ENCODE peak calls at places on chromosomes 13 and 19, in ten cellular contexts. S is stomach; P is adrenal gland; B is neuronal stem cell; A is A549; C is GM23248; J is endodermal cell; G is naive thymus-derived CD4-positive, alpha-beta T cell; O is kidney; N is H9. V is an unnamed sample.

GRCh38 chr13:100648354-100648753 is 26.2 kb downstream of the TMTC4 start:
- DNase-seq in S (no peak), P (no peak), B (no peak), A (no peak), C (no peak), J (no peak), G (no peak), O (no peak), N (no peak), V (no peak)

GRCh38 chr19:46016426-46017094 is 6.3 kb downstream of the PGLYRP1 start:
- DNase-seq in S (peak; percentile 85), P (peak; percentile 83), B (peak; percentile 81), A (peak; percentile 87), C (peak; percentile 91), J (peak; percentile 96), G (peak; percentile 78), O (peak; percentile 89), N (peak; percentile 92), V (peak; percentile 92)

GRCh38 chr19:40322271-40322610 is 26.0 kb downstream of the C19orf47 start:
- DNase-seq in S (no peak), P (no peak), B (no peak), A (no peak), C (peak; percentile 7), J (no peak), G (no peak), O (peak; percentile 6), N (no peak), V (no peak)

GRCh38 chr19:10828981-10829821 is 6.8 kb downstream of the TMED1 start:
- DNase-seq in S (no peak), P (no peak), B (no peak), A (no peak), C (peak; percentile 23), J (peak; percentile 76), G (no peak), O (peak; percentile 72), N (peak; percentile 75), V (no peak)

GRCh38 chr13:30126903-30127428 is 180.4 kb downstream of the KATNAL1 start:
- DNase-seq in S (peak; percentile 71), P (no peak), B (no peak), A (no peak), C (peak; percentile 47), J (no peak), G (no peak), O (no peak), N (no peak), V (no peak)

GRCh38 chr13:66858163-66858562 is 372.0 kb downstream of the PCDH9 start:
- DNase-seq in S (no peak), P (no peak), B (no peak), A (no peak), C (no peak), J (no peak), G (no peak), O (no peak), N (no peak), V (no peak)

GRCh38 chr13:41581884-41582547 is 124.7 kb downstream of the RGCC start:
- DNase-seq in S (no peak), P (no peak), B (no peak), A (no peak), C (no peak), J (no peak), G (no peak), O (no peak), N (no peak), V (no peak)

GRCh38 chr19:34269968-34270621 is 15.7 kb downstream of the GARRE1 start:
- DNase-seq in S (peak; percentile 40), P (peak; percentile 60), B (no peak), A (peak; percentile 54), C (peak; percentile 83), J (peak; percentile 73), G (peak; percentile 91), O (peak; percentile 85), N (peak; percentile 55), V (peak; percentile 70)

GRCh38 chr13:49782784-49783183 is 9.7 kb downstream of the KPNA3 start:
- DNase-seq in S (no peak), P (no peak), B (no peak), A (no peak), C (no peak), J (no peak), G (no peak), O (no peak), N (no peak), V (no peak)

GRCh38 chr13:49783865-49784264 is 8.6 kb downstream of the KPNA3 start:
- DNase-seq in S (no peak), P (no peak), B (no peak), A (no peak), C (no peak), J (no peak), G (no peak), O (no peak), N (no peak), V (no peak)

GRCh38 chr13:49786609-49787008 is 5.9 kb downstream of the KPNA3 start:
- DNase-seq in S (no peak), P (no peak), B (no peak), A (no peak), C (no peak), J (no peak), G (no peak), O (no peak), N (no peak), V (no peak)

GRCh38 chr13:49781791-49782190 is 10.7 kb downstream of the KPNA3 start:
- DNase-seq in S (no peak), P (no peak), B (no peak), A (no peak), C (no peak), J (no peak), G (no peak), O (no peak), N (no peak), V (no peak)

GRCh38 chr13:49784886-49785570 is 7.5 kb downstream of the KPNA3 start:
- DNase-seq in S (no peak), P (no peak), B (no peak), A (no peak), C (peak; percentile 11), J (no peak), G (no peak), O (no peak), N (no peak), V (no peak)
- H3K4me1 ChIP-seq in S (peaks cover 80% of the 10 kb centered on the region), P (no peaks in the 10 kb centered on the region), B (peaks cover 5% of the 10 kb centered on the region), A (peaks cover 21% of the 10 kb centered on the region), C (peaks cover 8% of the 10 kb centered on the region), J (peaks cover 2% of the 10 kb centered on the region), G (no peaks in the 10 kb centered on the region), O (peaks cover 8% of the 10 kb centered on the region), N (no peaks in the 10 kb centered on the region), V (no peaks in the 10 kb centered on the region)

GRCh38 chr13:98273067-98273823 is 96.2 kb upstream of the RNF113B start:
- DNase-seq in S (no peak), P (no peak), B (no peak), A (no peak), C (no peak), J (no peak), G (no peak), O (no peak), N (no peak), V (no peak)
- H3K4me1 ChIP-seq in S (peaks cover 61% of the 10 kb centered on the region), P (no peaks in the 10 kb centered on the region), B (peaks cover 23% of the 10 kb centered on the region), A (peaks cover 3% of the 10 kb centered on the region), C (peaks cover 19% of the 10 kb centered on the region), J (peaks cover 42% of the 10 kb centered on the region), G (no peaks in the 10 kb centered on the region), O (peaks cover 12% of the 10 kb centered on the region), N (peaks cover 15% of the 10 kb centered on the region), V (no peaks in the 10 kb centered on the region)

GRCh38 chr13:98979012-98979411 is 1.1 kb upstream of the DOCK9 start:
- DNase-seq in S (no peak), P (no peak), B (no peak), A (no peak), C (no peak), J (no peak), G (no peak), O (no peak), N (no peak), V (no peak)

GRCh38 chr13:98978280-98978679 is 416 bp upstream of the DOCK9 start:
- DNase-seq in S (no peak), P (no peak), B (no peak), A (no peak), C (peak; percentile 81), J (no peak), G (no peak), O (no peak), N (no peak), V (no peak)

GRCh38 chr13:98976941-98977340 is 923 bp downstream of the DOCK9 start:
- DNase-seq in S (no peak), P (no peak), B (no peak), A (no peak), C (peak; percentile 12), J (no peak), G (no peak), O (no peak), N (no peak), V (no peak)

GRCh38 chr13:98976338-98976737 is 1.5 kb downstream of the DOCK9 start:
- DNase-seq in S (no peak), P (no peak), B (no peak), A (no peak), C (peak; percentile 45), J (no peak), G (no peak), O (no peak), N (no peak), V (no peak)

DNA sequence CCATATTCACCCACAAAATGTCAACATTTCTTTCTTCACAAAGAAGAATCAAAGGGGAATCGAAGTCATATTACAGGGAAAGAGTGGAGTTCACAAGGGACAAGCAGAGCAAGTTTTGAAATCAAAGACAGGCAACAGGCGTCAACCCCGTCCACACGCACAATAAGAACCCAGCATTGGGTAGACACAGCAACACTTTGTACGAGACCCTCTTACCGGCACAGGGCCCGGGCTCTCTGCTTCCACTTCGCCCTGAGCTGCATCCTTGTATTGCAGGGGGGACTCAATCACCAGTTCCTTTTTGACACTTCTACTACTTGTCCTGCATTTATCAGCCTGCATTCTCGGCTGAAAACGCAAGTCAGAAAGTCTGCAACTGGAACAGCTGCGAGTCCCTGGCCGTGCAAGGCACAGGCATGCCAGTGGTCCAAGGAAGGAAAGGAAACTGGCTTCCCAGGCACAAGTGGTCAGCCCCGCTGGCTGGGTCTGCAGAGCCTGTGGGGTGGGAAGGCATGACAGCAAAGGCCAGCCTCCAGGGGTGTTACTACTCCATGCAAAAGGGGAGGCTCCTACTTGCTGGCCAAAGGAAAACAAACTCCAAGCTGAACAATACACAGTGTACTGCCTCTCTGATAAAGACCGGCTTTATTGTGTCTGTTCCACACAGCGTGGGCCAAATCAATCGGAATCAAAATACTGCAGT is at the start of gene DOCK9:
- DNase-seq in S (peak; percentile 60), P (no peak), B (peak; percentile 26), A (no peak), C (peak; percentile 71), J (peak; percentile 81), G (no peak), O (peak; percentile 82), N (peak; percentile 63), V (peak; percentile 89)
- H3K4me1 ChIP-seq in S (peaks cover 56% of the 10 kb centered on the region), P (peaks cover 6% of the 10 kb centered on the region), B (peaks cover 14% of the 10 kb centered on the region), A (peaks cover 4% of the 10 kb centered on the region), C (peaks cover 35% of the 10 kb centered on the region), J (peaks cover 30% of the 10 kb centered on the region), G (peaks cover 69% of the 10 kb centered on the region), O (peaks cover 12% of the 10 kb centered on the region), N (peaks cover 9% of the 10 kb centered on the region), V (peaks cover 6% of the 10 kb centered on the region)

DNA sequence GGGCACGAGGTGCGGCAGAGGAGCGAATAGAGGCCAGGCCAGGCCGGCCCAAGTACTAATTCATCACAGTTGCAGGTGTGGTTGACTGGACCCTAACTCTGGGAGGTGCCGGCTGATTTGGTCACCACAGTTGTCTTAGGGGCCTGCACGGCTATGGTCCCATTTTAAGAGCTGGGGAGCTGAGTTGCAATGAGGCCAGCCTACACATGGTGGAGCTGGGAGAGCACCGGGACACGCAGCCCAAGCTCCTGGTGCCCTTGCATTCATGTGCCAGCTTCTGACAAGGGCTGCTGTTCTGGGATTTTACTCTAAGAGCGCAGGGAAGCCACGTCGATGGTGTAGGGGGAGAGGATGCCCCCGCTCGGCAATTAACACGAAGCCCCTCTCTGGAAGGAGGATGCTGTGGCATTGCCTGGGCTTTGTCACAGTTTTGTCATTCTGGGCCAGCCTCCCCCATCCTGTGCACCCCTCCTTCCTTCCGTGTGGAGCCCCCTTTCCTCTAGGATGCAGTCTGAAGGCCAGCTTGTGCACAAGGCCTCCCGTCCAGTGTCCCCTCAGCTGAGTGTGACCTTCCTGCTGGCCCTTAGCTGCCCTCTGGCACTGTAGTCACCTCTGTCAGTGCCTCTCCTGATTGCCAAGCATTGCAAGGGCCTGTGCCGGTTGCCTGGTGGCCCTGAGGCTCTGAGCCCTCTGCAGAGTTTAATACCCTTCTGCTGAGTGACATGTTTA is 109.4 kb upstream of the C1QTNF9B start:
- DNase-seq in S (no peak), P (no peak), B (no peak), A (no peak), C (no peak), J (no peak), G (no peak), O (no peak), N (no peak), V (no peak)
- H3K4me1 ChIP-seq in S (peaks cover 8% of the 10 kb centered on the region), P (no peaks in the 10 kb centered on the region), B (peaks cover 13% of the 10 kb centered on the region), A (peaks cover 11% of the 10 kb centered on the region), C (peaks cover 11% of the 10 kb centered on the region), J (peaks cover 8% of the 10 kb centered on the region), G (no peaks in the 10 kb centered on the region), O (peaks cover 12% of the 10 kb centered on the region), N (peaks cover 3% of the 10 kb centered on the region), V (no peaks in the 10 kb centered on the region)

V was measured in right cardiac atrium.